ENCODE peak calls at places on chromosomes 16 and 17, in five cellular contexts. One of them, this sample, is unnamed.

GRCh38 chr17:7844292-7845154 is 10.3 kb upstream of the TMEM88 start:
- DNase-seq in GM12865: peak
- DNase-seq in AG04450: peak
- DNase-seq in cardiac muscle cell: peak
- DNase-seq in OCI-LY7: peak
- DNase-seq in this sample: peak

GRCh38 chr17:1592751-1593629 is 30.4 kb upstream of the PITPNA start:
- DNase-seq in cardiac muscle cell: no peak
- DNase-seq in OCI-LY7: peak
- DNase-seq in AG04450: no peak
- DNase-seq in GM12865: peak
- DNase-seq in this sample: no peak

GRCh38 chr17:41324180-41325075 is 8.9 kb upstream of the KRTAP17-1 start:
- DNase-seq in GM12865: no peak
- DNase-seq in AG04450: no peak
- DNase-seq in cardiac muscle cell: peak
- DNase-seq in OCI-LY7: no peak
- DNase-seq in this sample: no peak

GRCh38 chr16:67663151-67663876 is 2.6 kb downstream of the PARD6A start:
- DNase-seq in GM12865: no peak
- DNase-seq in OCI-LY7: peak
- DNase-seq in cardiac muscle cell: no peak
- DNase-seq in AG04450: no peak
- DNase-seq in this sample: no peak

GRCh38 chr16:68066763-68067162 is 18.4 kb upstream of the NFATC3 start:
- DNase-seq in AG04450: no peak
- DNase-seq in cardiac muscle cell: no peak
- DNase-seq in OCI-LY7: no peak
- DNase-seq in GM12865: no peak
- DNase-seq in this sample: no peak

GRCh38 chr16:83804366-83804765 is 3.4 kb upstream of the HSBP1 start:
- DNase-seq in GM12865: no peak
- DNase-seq in AG04450: no peak
- DNase-seq in cardiac muscle cell: no peak
- DNase-seq in OCI-LY7: no peak
- DNase-seq in this sample: no peak

GRCh38 chr17:60901222-60901621 is 223.6 kb downstream of the BCAS3 start:
- DNase-seq in cardiac muscle cell: no peak
- DNase-seq in OCI-LY7: no peak
- DNase-seq in AG04450: no peak
- DNase-seq in GM12865: no peak
- DNase-seq in this sample: no peak

GRCh38 chr17:81230043-81230820 is 7.5 kb upstream of the CEP131 start:
- DNase-seq in cardiac muscle cell: no peak
- DNase-seq in OCI-LY7: peak
- DNase-seq in AG04450: no peak
- DNase-seq in GM12865: peak
- DNase-seq in this sample: no peak

GRCh38 chr17:1647802-1648581 is 1.7 kb downstream of the RILP start:
- DNase-seq in cardiac muscle cell: peak
- DNase-seq in AG04450: no peak
- DNase-seq in OCI-LY7: no peak
- DNase-seq in GM12865: no peak
- DNase-seq in this sample: no peak

GRCh38 chr16:88395669-88396584 is 13.2 kb downstream of the ZNF469 start:
- DNase-seq in cardiac muscle cell: no peak
- DNase-seq in GM12865: no peak
- DNase-seq in AG04450: no peak
- DNase-seq in OCI-LY7: no peak
- DNase-seq in this sample: no peak

GRCh38 chr17:32266389-32267269 is 997 bp downstream of the RHBDL3 start:
- DNase-seq in GM12865: no peak
- DNase-seq in AG04450: no peak
- DNase-seq in OCI-LY7: no peak
- DNase-seq in cardiac muscle cell: peak
- DNase-seq in this sample: no peak

GRCh38 chr17:17445925-17446665 is 30.7 kb upstream of the MED9 start:
- DNase-seq in GM12865: no peak
- DNase-seq in OCI-LY7: no peak
- DNase-seq in cardiac muscle cell: no peak
- DNase-seq in AG04450: peak
- DNase-seq in this sample: peak

GRCh38 chr16:80038566-80038965 is 438.0 kb upstream of the MAF start:
- DNase-seq in GM12865: no peak
- DNase-seq in OCI-LY7: no peak
- DNase-seq in cardiac muscle cell: no peak
- DNase-seq in AG04450: no peak
- DNase-seq in this sample: no peak

GRCh38 chr17:67068999-67069398 is 24.6 kb downstream of the CACNG1 start:
- DNase-seq in OCI-LY7: no peak
- DNase-seq in cardiac muscle cell: peak
- DNase-seq in GM12865: no peak
- DNase-seq in AG04450: no peak
- DNase-seq in this sample: no peak

GRCh38 chr17:33369876-33370275 is 76.8 kb upstream of the ASIC2 start:
- DNase-seq in GM12865: no peak
- DNase-seq in OCI-LY7: no peak
- DNase-seq in cardiac muscle cell: no peak
- DNase-seq in AG04450: no peak
- DNase-seq in this sample: no peak

GRCh38 chr17:70622382-70623260 is 453.3 kb downstream of the KCNJ2 start:
- DNase-seq in AG04450: no peak
- DNase-seq in OCI-LY7: peak
- DNase-seq in GM12865: peak
- DNase-seq in cardiac muscle cell: peak
- DNase-seq in this sample: no peak

GRCh38 chr17:41870627-41871026 is 5.4 kb upstream of the KLHL11 start:
- DNase-seq in OCI-LY7: no peak
- DNase-seq in cardiac muscle cell: no peak
- DNase-seq in GM12865: no peak
- DNase-seq in AG04450: no peak
- DNase-seq in this sample: no peak

GRCh38 chr16:30526137-30526822 is at the start of gene ZNF768:
- DNase-seq in cardiac muscle cell: peak
- DNase-seq in GM12865: peak
- DNase-seq in OCI-LY7: no peak
- DNase-seq in AG04450: no peak
- DNase-seq in this sample: no peak

GRCh38 chr16:68389006-68389405 is 59.3 kb downstream of the SMPD3 start:
- DNase-seq in AG04450: no peak
- DNase-seq in OCI-LY7: no peak
- DNase-seq in cardiac muscle cell: no peak
- DNase-seq in GM12865: no peak
- DNase-seq in this sample: no peak

GRCh38 chr17:42131971-42132370 is 9.4 kb downstream of the HSPB9 start:
- DNase-seq in AG04450: no peak
- DNase-seq in OCI-LY7: no peak
- DNase-seq in cardiac muscle cell: no peak
- DNase-seq in GM12865: no peak
- DNase-seq in this sample: no peak

GRCh38 chr16:86971251-86971650 is 345.9 kb downstream of the C16orf95 start:
- DNase-seq in OCI-LY7: no peak
- DNase-seq in GM12865: no peak
- DNase-seq in cardiac muscle cell: no peak
- DNase-seq in AG04450: no peak
- DNase-seq in this sample: no peak

GRCh38 chr16:30445408-30446202 is at the start of gene SEPHS2:
- DNase-seq in AG04450: peak
- DNase-seq in GM12865: peak
- DNase-seq in cardiac muscle cell: peak
- DNase-seq in OCI-LY7: peak
- DNase-seq in this sample: peak

GRCh38 chr17:7018331-7018964 is 4.4 kb upstream of the BCL6B start:
- DNase-seq in cardiac muscle cell: no peak
- DNase-seq in AG04450: no peak
- DNase-seq in GM12865: no peak
- DNase-seq in OCI-LY7: no peak
- DNase-seq in this sample: no peak

GRCh38 chr16:57089406-57089805 is 3.0 kb upstream of the CPNE2 start:
- DNase-seq in GM12865: no peak
- DNase-seq in cardiac muscle cell: no peak
- DNase-seq in AG04450: no peak
- DNase-seq in OCI-LY7: peak
- DNase-seq in this sample: no peak

GRCh38 chr17:21295036-21295952 is 10.8 kb downstream of the MAP2K3 start:
- DNase-seq in OCI-LY7: no peak
- DNase-seq in GM12865: no peak
- DNase-seq in cardiac muscle cell: no peak
- DNase-seq in AG04450: no peak
- DNase-seq in this sample: no peak

GRCh38 chr16:25114121-25114520 is 2.6 kb downstream of the LCMT1 start:
- DNase-seq in cardiac muscle cell: no peak
- DNase-seq in GM12865: no peak
- DNase-seq in AG04450: no peak
- DNase-seq in OCI-LY7: no peak
- DNase-seq in this sample: no peak

GRCh38 chr16:28067604-28068382 is 4.3 kb upstream of the GSG1L start:
- DNase-seq in AG04450: no peak
- DNase-seq in GM12865: no peak
- DNase-seq in cardiac muscle cell: no peak
- DNase-seq in OCI-LY7: no peak
- DNase-seq in this sample: peak

GRCh38 chr17:75088465-75088895 is 726 bp downstream of the SLC16A5 start:
- DNase-seq in OCI-LY7: no peak
- DNase-seq in AG04450: no peak
- DNase-seq in GM12865: no peak
- DNase-seq in cardiac muscle cell: no peak
- DNase-seq in this sample: no peak
- H3K4me3 ChIP-seq in OCI-LY7: no peak
- H3K4me3 ChIP-seq in AG04450: peak
- H3K4me3 ChIP-seq in GM12865: no peak
- H3K4me3 ChIP-seq in cardiac muscle cell: peak
- H3K4me3 ChIP-seq in this sample: peak

GRCh38 chr17:29114141-29114540 is 66.1 kb downstream of the MYO18A start:
- DNase-seq in cardiac muscle cell: no peak
- DNase-seq in GM12865: no peak
- DNase-seq in OCI-LY7: no peak
- DNase-seq in AG04450: no peak
- DNase-seq in this sample: no peak
- H3K4me3 ChIP-seq in cardiac muscle cell: no peak
- H3K4me3 ChIP-seq in GM12865: no peak
- H3K4me3 ChIP-seq in OCI-LY7: no peak
- H3K4me3 ChIP-seq in AG04450: no peak
- H3K4me3 ChIP-seq in this sample: no peak

GRCh38 chr17:28612531-28612930 is 1.5 kb downstream of the RSKR start:
- DNase-seq in OCI-LY7: peak
- DNase-seq in GM12865: no peak
- DNase-seq in cardiac muscle cell: no peak
- DNase-seq in AG04450: no peak
- DNase-seq in this sample: no peak

GRCh38 chr17:28612936-28613872 is 781 bp downstream of the RSKR start:
- DNase-seq in cardiac muscle cell: peak
- DNase-seq in AG04450: peak
- DNase-seq in OCI-LY7: peak
- DNase-seq in GM12865: peak
- DNase-seq in this sample: no peak

GRCh38 chr17:28615260-28615940 is 1.4 kb upstream of the RSKR start:
- DNase-seq in cardiac muscle cell: no peak
- DNase-seq in OCI-LY7: peak
- DNase-seq in AG04450: no peak
- DNase-seq in GM12865: no peak
- DNase-seq in this sample: no peak

GRCh38 chr17:28616281-28616680 is 2.3 kb upstream of the RSKR start:
- DNase-seq in GM12865: no peak
- DNase-seq in cardiac muscle cell: no peak
- DNase-seq in AG04450: no peak
- DNase-seq in OCI-LY7: no peak
- DNase-seq in this sample: no peak

DNA sequence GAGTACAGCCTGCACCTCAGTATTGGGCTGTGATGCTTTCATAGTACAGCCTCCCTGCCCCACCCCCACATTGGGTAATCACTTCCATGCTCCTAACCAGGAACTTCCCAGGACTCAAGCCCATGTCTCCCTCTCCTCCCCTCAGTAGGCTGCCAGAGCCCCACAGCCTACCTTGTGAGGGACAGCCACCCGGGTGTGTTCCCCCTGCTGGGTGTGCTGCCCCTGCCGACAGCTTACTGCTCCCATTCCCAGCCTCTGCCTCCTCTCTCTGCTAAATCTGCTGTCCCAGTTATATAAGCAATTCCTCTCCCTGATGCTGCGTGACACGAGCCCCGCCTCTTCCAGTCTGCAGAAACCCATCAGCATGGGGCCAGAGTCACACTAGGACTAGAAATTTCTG is at the start of gene RSKR:
- DNase-seq in AG04450: no peak
- DNase-seq in GM12865: no peak
- DNase-seq in cardiac muscle cell: no peak
- DNase-seq in OCI-LY7: no peak
- DNase-seq in this sample: no peak
- H3K4me3 ChIP-seq in AG04450: no peak
- H3K4me3 ChIP-seq in GM12865: no peak
- H3K4me3 ChIP-seq in cardiac muscle cell: no peak
- H3K4me3 ChIP-seq in OCI-LY7: no peak
- H3K4me3 ChIP-seq in this sample: no peak

GRCh38 chr16:1983053-1983543 is 895 bp upstream of the GFER start:
- DNase-seq in OCI-LY7: no peak
- DNase-seq in AG04450: no peak
- DNase-seq in GM12865: no peak
- DNase-seq in cardiac muscle cell: no peak
- DNase-seq in this sample: no peak
- H3K4me3 ChIP-seq in OCI-LY7: peak
- H3K4me3 ChIP-seq in AG04450: peak
- H3K4me3 ChIP-seq in GM12865: no peak
- H3K4me3 ChIP-seq in cardiac muscle cell: peak
- H3K4me3 ChIP-seq in this sample: peak

GRCh38 chr16:46886764-46887523 is 2.8 kb downstream of the GPT2 start:
- DNase-seq in AG04450: no peak
- DNase-seq in GM12865: no peak
- DNase-seq in OCI-LY7: no peak
- DNase-seq in cardiac muscle cell: no peak
- DNase-seq in this sample: no peak
- H3K4me3 ChIP-seq in AG04450: no peak
- H3K4me3 ChIP-seq in GM12865: no peak
- H3K4me3 ChIP-seq in OCI-LY7: no peak
- H3K4me3 ChIP-seq in cardiac muscle cell: no peak
- H3K4me3 ChIP-seq in this sample: peak

This sample was measured in skeletal muscle cell.